ENCODE peak calls at places on chromosome 19, in six cellular contexts. Y, Q, U, P, Z and J are unnamed samples.

GRCh38 chr19:2905918-2906519 is 5.3 kb downstream of the ZNF57 start:
- DNase-seq in Y (no peak), Z (no peak), U (no peak), P (no peak), Q (no peak), J (no peak)

GRCh38 chr19:10478903-10479384 is 24.2 kb downstream of the KEAP1 start:
- DNase-seq in Q (peak; percentile 68), Y (peak; percentile 82), P (peak; percentile 84), Z (peak; percentile 89), U (peak; percentile 97), J (peak; percentile 88)

GRCh38 chr19:16860118-16860517 is 28.7 kb upstream of the F2RL3 start:
- DNase-seq in P (no peak), Z (no peak), Y (no peak), Q (no peak), U (no peak), J (no peak)

GRCh38 chr19:49441210-49441959 is at the start of gene SLC17A7:
- DNase-seq in Q (peak; percentile 65), Y (no peak), U (peak; percentile 91), Z (peak; percentile 82), P (peak; percentile 39), J (peak; percentile 30)

GRCh38 chr19:12331211-12331941 is 2.1 kb downstream of the ZNF563 start:
- DNase-seq in Q (no peak), U (no peak), Z (no peak), P (no peak), Y (no peak), J (no peak)

GRCh38 chr19:17513801-17514200 is 2.4 kb downstream of the PGLS start:
- DNase-seq in P (peak; percentile 33), Q (no peak), U (no peak), Z (no peak), Y (no peak), J (no peak)

GRCh38 chr19:50332264-50333038 is 3.3 kb upstream of the KCNC3 start:
- DNase-seq in U (peak; percentile 73), Y (no peak), Z (peak; percentile 66), Q (no peak), P (no peak), J (peak; percentile 91)

GRCh38 chr19:9009935-9010651 is at the start of gene MUC16:
- DNase-seq in U (peak; percentile 36), Q (no peak), Y (no peak), P (no peak), Z (no peak), J (no peak)

GRCh38 chr19:1370579-1371361 is 12.9 kb upstream of the NDUFS7 start:
- DNase-seq in P (no peak), U (no peak), Q (no peak), Z (no peak), Y (no peak), J (peak; percentile 21)

GRCh38 chr19:48997972-48998371 is 4.3 kb downstream of the RUVBL2 start:
- DNase-seq in U (peak; percentile 86), Y (peak; percentile 45), Q (peak; percentile 43), P (peak; percentile 70), Z (peak; percentile 93), J (peak; percentile 80)

GRCh38 chr19:38003427-38004099 is 96.6 kb downstream of the SIPA1L3 start:
- DNase-seq in U (peak; percentile 73), Q (peak; percentile 61), Z (peak; percentile 69), P (peak; percentile 95), Y (peak; percentile 92), J (no peak)

GRCh38 chr19:32203161-32203560 is 142.2 kb upstream of the ZNF507 start:
- DNase-seq in Y (no peak), P (no peak), Q (no peak), U (no peak), Z (peak; percentile 24), J (no peak)

GRCh38 chr19:35783469-35784400 is 8.4 kb downstream of the ARHGAP33 start:
- DNase-seq in P (no peak), U (peak; percentile 76), Q (no peak), Y (no peak), Z (no peak), J (no peak)

GRCh38 chr19:12180377-12180776 is 17.5 kb downstream of the ZNF136 start:
- DNase-seq in Z (no peak), U (no peak), Q (no peak), P (no peak), Y (no peak), J (no peak)

GRCh38 chr19:17540174-17540573 is 15.3 kb upstream of the COLGALT1 start:
- DNase-seq in Y (no peak), Q (no peak), U (no peak), P (no peak), Z (no peak), J (no peak)

GRCh38 chr19:31338069-31338767 is 11.0 kb downstream of the TSHZ3 start:
- DNase-seq in U (peak; percentile 87), Y (peak; percentile 85), P (peak; percentile 93), Q (no peak), Z (peak; percentile 75), J (no peak)

GRCh38 chr19:8615813-8616596 is 5.5 kb upstream of the ADAMTS10 start:
- DNase-seq in Q (peak; percentile 64), U (peak; percentile 67), P (peak; percentile 50), Y (peak; percentile 55), Z (peak; percentile 87), J (no peak)

GRCh38 chr19:30085394-30085793 is 143.4 kb downstream of the URI1 start:
- DNase-seq in Z (peak; percentile 62), Q (no peak), Y (no peak), U (peak; percentile 68), P (no peak), J (no peak)

GRCh38 chr19:5641171-5641570 is 18.3 kb downstream of the SAFB start:
- DNase-seq in Q (no peak), U (no peak), P (no peak), Y (no peak), Z (no peak), J (no peak)

GRCh38 chr19:17741456-17741855 is 9.8 kb upstream of the FCHO1 start:
- DNase-seq in P (no peak), Y (no peak), U (no peak), Z (no peak), Q (no peak), J (no peak)

GRCh38 chr19:32658527-32658926 is 16.5 kb downstream of the ANKRD27 start:
- DNase-seq in Q (no peak), P (no peak), Y (no peak), U (no peak), Z (no peak), J (no peak)

GRCh38 chr19:8988204-8988603 is 22.0 kb downstream of the MUC16 start:
- DNase-seq in U (peak; percentile 35), P (no peak), Z (peak; percentile 52), Y (no peak), Q (no peak), J (peak; percentile 84)

GRCh38 chr19:8731428-8732169 is 10.2 kb downstream of the OR2Z1 start:
- DNase-seq in Z (no peak), U (no peak), Q (no peak), Y (no peak), P (no peak), J (no peak)

GRCh38 chr19:10187315-10187714 is 7.4 kb downstream of the DNMT1 start:
- DNase-seq in Q (no peak), Z (no peak), Y (no peak), U (no peak), P (no peak), J (no peak)

GRCh38 chr19:49983645-49984229 is 22.8 kb upstream of the SIGLEC11 start:
- DNase-seq in Z (peak; percentile 88), Y (peak; percentile 37), U (peak; percentile 55), P (peak; percentile 45), Q (peak; percentile 56), J (peak; percentile 78)

GRCh38 chr19:39125199-39125553 is 410 bp upstream of the PAK4 start:
- DNase-seq in P (no peak), U (no peak), Y (no peak), Q (no peak), Z (no peak), J (no peak)

GRCh38 chr19:1826557-1827521 is 14.8 kb upstream of the ATP8B3 start:
- DNase-seq in Q (no peak), Z (peak; percentile 69), U (peak; percentile 76), Y (no peak), P (peak; percentile 30), J (no peak)

GRCh38 chr19:43504426-43505185 is at the start of gene PHLDB3:
- DNase-seq in U (peak; percentile 64), Q (no peak), Z (no peak), Y (peak; percentile 9), P (no peak), J (no peak)

GRCh38 chr19:3821857-3822364 is 35.7 kb upstream of the MATK start:
- DNase-seq in U (peak; percentile 89), P (peak; percentile 17), Z (peak; percentile 99), Y (peak; percentile 10), Q (peak; percentile 67), J (peak; percentile 73)

GRCh38 chr19:58097783-58098681 is at the start of gene ZSCAN18:
- DNase-seq in Z (peak; percentile 100), Q (peak; percentile 100), P (peak; percentile 97), U (peak; percentile 99), Y (peak; percentile 86), J (peak; percentile 100)

GRCh38 chr19:58095328-58095727 is 2.7 kb downstream of the ZSCAN18 start:
- DNase-seq in Z (no peak), P (no peak), U (no peak), Y (no peak), Q (no peak), J (no peak)

GRCh38 chr19:58096884-58097283 is 1.1 kb downstream of the ZSCAN18 start:
- DNase-seq in P (no peak), Y (no peak), Z (no peak), Q (no peak), U (no peak), J (no peak)

GRCh38 chr19:58098682-58098998 is 609 bp upstream of the ZSCAN18 start:
- DNase-seq in P (no peak), Q (no peak), Z (no peak), U (no peak), Y (no peak), J (no peak)

GRCh38 chr19:58097349-58097748 is 682 bp downstream of the ZSCAN18 start:
- DNase-seq in P (no peak), Y (no peak), U (no peak), Q (no peak), Z (no peak), J (no peak)
- H3K9me3 ChIP-seq in P (peaks cover 59% of the 10 kb centered on the region), Y (peaks cover 48% of the 10 kb centered on the region), U (peaks cover 2% of the 10 kb centered on the region), Q (peaks cover 19% of the 10 kb centered on the region), Z (peaks cover 9% of the 10 kb centered on the region), J (peaks cover 5% of the 10 kb centered on the region)

GRCh38 chr19:42189133-42189532 is 28.3 kb downstream of the DEDD2 start:
- DNase-seq in Z (no peak), P (no peak), Q (no peak), U (no peak), Y (no peak), J (no peak)
- H3K23ac ChIP-seq in Z (no peak overlapping the region), P (no peak overlapping the region), Q (no peak overlapping the region), U (no peak overlapping the region), Y (no peak overlapping the region), J (no peak overlapping the region)

DNA sequence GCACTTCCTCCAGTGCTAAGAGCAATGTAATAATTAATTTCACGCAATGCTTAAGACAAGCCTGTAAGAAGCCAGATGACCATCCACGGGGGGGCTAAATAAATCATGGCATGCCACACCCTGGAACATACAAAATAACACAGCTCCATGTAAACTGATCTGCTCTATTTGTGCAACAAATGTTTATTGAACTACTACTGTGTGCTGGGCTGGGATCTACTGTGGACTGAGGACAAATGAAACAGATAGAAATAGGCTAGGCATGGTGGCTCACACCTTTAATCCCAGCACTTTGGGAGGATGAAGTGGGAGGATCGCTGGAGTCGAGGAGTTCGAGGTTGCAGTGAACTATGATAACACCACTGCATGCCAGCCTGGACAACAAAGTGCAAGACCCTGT is 21.3 kb downstream of the TGFB1 start:
- DNase-seq in Z (no peak), U (no peak), Q (no peak), Y (no peak), P (no peak), J (no peak)
- H3K9me3 ChIP-seq in Z (no peaks in the 10 kb centered on the region), U (no peaks in the 10 kb centered on the region), Q (no peaks in the 10 kb centered on the region), Y (no peaks in the 10 kb centered on the region), P (no peaks in the 10 kb centered on the region), J (peaks cover 3% of the 10 kb centered on the region)

GRCh38 chr19:55352746-55353145 is 1.8 kb downstream of the COX6B2 start:
- DNase-seq in Y (no peak), P (no peak), U (no peak), Z (no peak), Q (no peak), J (no peak)
- H3K23ac ChIP-seq in Y (no peak overlapping the region), P (no peak overlapping the region), U (no peak overlapping the region), Z (no peak overlapping the region), Q (no peak overlapping the region), J (no peak overlapping the region)